ENCODE peak calls at places on chromosome 20, in eight cellular contexts. D is breast epithelium, F is heart left ventricle, L is epithelial cell of esophagus, V is body of pancreas, W is left ventricle myocardium inferior, P is cardiac muscle cell, E is epithelial cell of proximal tubule. H is an unnamed sample.

GRCh38 chr20:56422131-56422823 is 10.2 kb downstream of the CASS4 start:
- DNase-seq in L (peak; percentile 30), F (no peak), D (no peak), P (no peak), W (no peak), V (no peak), E (peak; percentile 62), H (peak; percentile 19)

GRCh38 chr20:22827916-22828315 is 207.2 kb upstream of the SSTR4 start:
- DNase-seq in V (no peak), D (no peak), F (no peak), L (peak; percentile 87), P (no peak), W (no peak), E (no peak), H (no peak)

GRCh38 chr20:15395457-15395856 is 1058.0 kb upstream of the FLRT3 start:
- DNase-seq in W (no peak), D (no peak), L (no peak), E (no peak), F (no peak), V (no peak), P (no peak), H (no peak)

GRCh38 chr20:36092424-36093024 is 62.0 kb upstream of the EPB41L1 start:
- DNase-seq in P (peak; percentile 72), E (no peak), D (no peak), L (peak; percentile 35), F (no peak), V (peak; percentile 52), W (peak; percentile 30), H (no peak)

GRCh38 chr20:41149679-41150131 is 12.4 kb downstream of the PLCG1 start:
- DNase-seq in F (no peak), V (no peak), E (peak; percentile 26), P (no peak), D (no peak), W (no peak), L (peak; percentile 63), H (no peak)

GRCh38 chr20:33677991-33678431 is 3.8 kb upstream of the NECAB3 start:
- DNase-seq in P (no peak), V (no peak), W (peak; percentile 74), L (no peak), D (no peak), F (no peak), E (no peak), H (no peak)

GRCh38 chr20:44646641-44647274 is 4.7 kb downstream of the ADA start:
- DNase-seq in L (peak; percentile 68), F (no peak), V (no peak), D (no peak), E (no peak), P (no peak), W (no peak), H (no peak)

GRCh38 chr20:41935259-41935791 is 317.1 kb upstream of the CHD6 start:
- DNase-seq in W (no peak), F (no peak), D (no peak), V (no peak), E (no peak), L (no peak), P (no peak), H (no peak)

GRCh38 chr20:35319206-35320197 is 27.3 kb upstream of the FAM83C start:
- DNase-seq in L (peak; percentile 65), W (no peak), E (peak; percentile 56), P (no peak), D (no peak), F (no peak), V (no peak), H (no peak)

GRCh38 chr20:41177636-41178035 is 40.3 kb downstream of the PLCG1 start:
- DNase-seq in E (peak; percentile 63), F (peak; percentile 61), V (no peak), L (peak; percentile 86), P (no peak), W (no peak), D (peak; percentile 64), H (peak; percentile 81)

GRCh38 chr20:1505871-1506270 is 14.7 kb upstream of the SIRPB2 start:
- DNase-seq in V (no peak), D (no peak), F (no peak), L (peak; percentile 63), E (no peak), P (no peak), W (no peak), H (no peak)

GRCh38 chr20:37537505-37537904 is 9.8 kb upstream of the BLCAP start:
- DNase-seq in V (no peak), E (no peak), P (no peak), L (no peak), F (no peak), W (no peak), D (no peak), H (no peak)

GRCh38 chr20:5658897-5659296 is 91.3 kb upstream of the SHLD1 start:
- DNase-seq in F (peak; percentile 51), L (peak; percentile 93), E (peak; percentile 73), W (peak; percentile 50), V (peak; percentile 56), D (peak; percentile 70), P (peak; percentile 22), H (peak; percentile 89)

GRCh38 chr20:32505723-32506473 is 79.2 kb downstream of the NOL4L start:
- DNase-seq in F (no peak), W (no peak), E (no peak), L (no peak), V (peak; percentile 7), P (no peak), D (no peak), H (no peak)

GRCh38 chr20:63641146-63641791 is 12.0 kb downstream of the STMN3 start:
- DNase-seq in P (no peak), D (peak; percentile 40), V (no peak), W (no peak), L (peak; percentile 7), E (no peak), F (no peak), H (no peak)

GRCh38 chr20:32672982-32673727 is 586 bp downstream of the C20orf203 start:
- DNase-seq in P (no peak), D (no peak), E (no peak), V (no peak), F (no peak), W (no peak), L (no peak), H (no peak)

GRCh38 chr20:40080059-40080652 is 608.9 kb downstream of the MAFB start:
- DNase-seq in P (no peak), D (no peak), W (no peak), V (peak; percentile 18), E (no peak), F (no peak), L (no peak), H (no peak)

GRCh38 chr20:50278684-50279531 is 88.3 kb downstream of the CEBPB start:
- DNase-seq in F (peak; percentile 73), L (peak; percentile 34), W (peak; percentile 85), E (no peak), V (peak; percentile 87), D (no peak), P (peak; percentile 47), H (no peak)

GRCh38 chr20:19321176-19321575 is 108.7 kb downstream of the SLC24A3 start:
- DNase-seq in F (no peak), D (no peak), W (no peak), V (no peak), E (no peak), L (no peak), P (no peak), H (no peak)
- H3K4me3 ChIP-seq in F (no peak overlapping the region), D (no peak overlapping the region), W (no peak overlapping the region), V (no peak overlapping the region), E (no peak overlapping the region), L (no peak overlapping the region), P (no peak overlapping the region), H (no peak overlapping the region)

DNA sequence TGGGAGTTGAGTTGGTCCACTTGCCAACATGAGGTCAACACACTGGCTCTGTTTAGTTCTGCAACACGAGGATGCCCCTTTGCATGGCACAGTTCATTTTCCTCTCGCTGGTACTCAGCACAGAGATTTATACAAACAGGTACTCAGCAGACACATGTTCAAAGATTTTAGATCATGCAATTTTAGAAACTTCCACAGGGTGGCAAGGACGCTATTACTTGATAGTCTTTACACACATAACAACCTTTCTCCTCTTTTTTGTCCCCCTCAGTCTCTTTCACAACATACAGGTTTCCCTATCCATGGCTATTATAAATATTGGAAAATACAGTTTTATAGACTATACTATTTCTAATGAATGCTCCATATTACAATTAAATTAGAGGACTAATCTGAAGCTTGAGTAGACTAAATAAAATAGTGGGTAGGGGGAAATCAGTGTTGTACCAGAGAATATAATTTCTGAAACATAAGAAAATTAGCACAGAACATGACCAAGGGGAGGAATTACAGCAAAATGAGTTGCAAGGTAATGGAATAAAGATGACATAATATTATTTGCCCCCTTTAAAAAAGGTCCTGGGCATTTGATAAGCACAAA is 331.8 kb upstream of the BTBD3 start:
- DNase-seq in D (no peak), P (peak; percentile 29), W (no peak), F (no peak), V (no peak), E (no peak), L (peak; percentile 38), H (no peak)
- TF ChIP-seq CTCF in D (no peak), P (peak; percentile 33), W (no peak), F (no peak), V (peak; percentile 24), E (peak; percentile 61), L (peak; percentile 47), H (peak; percentile 47)

GRCh38 chr20:47549671-47550070 is 48.0 kb downstream of the NCOA3 start:
- DNase-seq in W (no peak), L (no peak), F (no peak), D (no peak), E (no peak), V (no peak), P (no peak), H (no peak)

GRCh38 chr20:47545499-47545898 is 43.8 kb downstream of the NCOA3 start:
- DNase-seq in P (no peak), L (no peak), E (no peak), D (no peak), V (no peak), F (no peak), W (no peak), H (no peak)

GRCh38 chr20:47546184-47547033 is 44.7 kb downstream of the NCOA3 start:
- DNase-seq in F (no peak), E (no peak), V (no peak), P (no peak), L (peak; percentile 88), D (no peak), W (no peak), H (no peak)

GRCh38 chr20:47544852-47545251 is 43.2 kb downstream of the NCOA3 start:
- DNase-seq in V (no peak), E (no peak), D (no peak), F (no peak), L (no peak), W (no peak), P (no peak), H (no peak)

GRCh38 chr20:47547034-47547387 is 45.3 kb downstream of the NCOA3 start:
- DNase-seq in W (no peak), E (no peak), D (no peak), P (no peak), F (no peak), L (no peak), V (no peak), H (no peak)
- H3K4me3 ChIP-seq in W (no peak overlapping the region), E (no peak overlapping the region), D (no peak overlapping the region), P (no peak overlapping the region), F (no peak overlapping the region), L (no peak overlapping the region), V (no peak overlapping the region), H (no peak overlapping the region)

DNA sequence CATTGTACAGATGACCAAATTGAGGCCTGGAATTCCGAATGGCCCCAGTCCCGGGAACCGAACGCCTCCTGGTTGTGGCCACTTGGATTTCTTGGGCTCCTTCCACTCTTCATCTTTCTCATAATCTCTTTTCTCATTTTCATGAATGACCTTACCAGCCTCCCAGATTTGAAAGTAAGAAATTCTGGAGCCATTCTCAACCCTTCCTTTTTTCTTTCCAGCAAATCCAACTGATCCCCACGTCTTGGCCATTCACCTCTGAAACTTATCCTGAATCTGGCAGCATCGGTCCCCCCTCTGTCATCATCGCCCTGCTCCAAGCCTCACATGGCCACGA is 5.9 kb upstream of the SLC12A5 start:
- DNase-seq in V (no peak), F (no peak), W (no peak), D (no peak), L (no peak), E (no peak), P (no peak), H (no peak)
- TF ChIP-seq CTCF in V (no peak), F (no peak), W (no peak), D (no peak), L (no peak), E (no peak), P (no peak), H (no peak)